ENCODE peak calls at places on chromosomes 2 and 18, in nine cellular contexts. I is type B pancreatic cell, X is cardiac muscle cell, D is HFFc6, W is posterior cingulate gyrus, R is adipocyte, L is lung, O is IMR-90, U is left cardiac atrium. B is an unnamed sample.

GRCh38 chr18:58338961-58339722 is 289.7 kb downstream of the ALPK2 start:
- DNase-seq in I (no peak), X (peak; percentile 66), D (no peak), W (no peak), R (no peak), L (no peak), O (peak; percentile 56), U (peak; percentile 36), B (peak; percentile 36)

GRCh38 chr2:215409331-215410127 is 26.3 kb downstream of the FN1 start:
- DNase-seq in I (no peak), X (no peak), D (no peak), W (no peak), R (no peak), L (no peak), O (peak; percentile 57), U (no peak), B (no peak)

GRCh38 chr2:164719996-164720941 is 99.0 kb upstream of the GRB14 start:
- DNase-seq in I (no peak), X (peak; percentile 77), D (peak; percentile 48), W (no peak), R (peak; percentile 46), L (no peak), O (peak; percentile 14), U (no peak), B (peak; percentile 46)

GRCh38 chr18:48862116-48862515 is 88.6 kb downstream of the SMAD7 start:
- DNase-seq in I (no peak), X (no peak), D (no peak), W (peak; percentile 59), R (no peak), L (no peak), O (no peak), U (peak; percentile 20), B (no peak)

GRCh38 chr2:238790877-238791276 is 57.0 kb upstream of the TWIST2 start:
- DNase-seq in I (no peak), X (peak; percentile 18), D (peak; percentile 13), W (no peak), R (no peak), L (no peak), O (no peak), U (no peak), B (peak; percentile 57)

GRCh38 chr2:148930046-148930775 is 55.2 kb downstream of the KIF5C start:
- DNase-seq in I (no peak), X (peak; percentile 31), D (no peak), W (no peak), R (peak; percentile 46), L (no peak), O (no peak), U (no peak), B (no peak)

GRCh38 chr2:52220393-52220792 is 1188.5 kb upstream of the NRXN1 start:
- DNase-seq in I (no peak), X (peak; percentile 2), D (no peak), W (no peak), R (no peak), L (peak; percentile 46), O (no peak), U (no peak), B (no peak)

GRCh38 chr2:190879474-190880373 is 897 bp upstream of the GLS start:
- DNase-seq in I (no peak), X (peak; percentile 63), D (peak; percentile 35), W (no peak), R (peak; percentile 86), L (no peak), O (no peak), U (no peak), B (no peak)

GRCh38 chr2:238418999-238419546 is 7.7 kb upstream of the ASB1 start:
- DNase-seq in I (no peak), X (no peak), D (no peak), W (no peak), R (no peak), L (no peak), O (peak; percentile 60), U (no peak), B (peak; percentile 33)

GRCh38 chr2:146867472-146867986 is 977.3 kb upstream of the ACVR2A start:
- DNase-seq in I (no peak), X (no peak), D (no peak), W (no peak), R (no peak), L (no peak), O (no peak), U (no peak), B (no peak)

GRCh38 chr2:222823183-222823915 is 37.5 kb upstream of the ACSL3 start:
- DNase-seq in I (no peak), X (no peak), D (no peak), W (no peak), R (no peak), L (no peak), O (no peak), U (no peak), B (no peak)

GRCh38 chr2:120324926-120325325 is 21.0 kb upstream of the INHBB start:
- DNase-seq in I (no peak), X (no peak), D (no peak), W (no peak), R (no peak), L (no peak), O (no peak), U (no peak), B (no peak)

GRCh38 chr2:62398295-62398855 is 107.6 kb downstream of the TMEM17 start:
- DNase-seq in I (no peak), X (no peak), D (no peak), W (no peak), R (no peak), L (no peak), O (no peak), U (no peak), B (no peak)

GRCh38 chr2:53231908-53232307 is 535.7 kb upstream of the CHAC2 start:
- DNase-seq in I (no peak), X (no peak), D (no peak), W (no peak), R (no peak), L (no peak), O (no peak), U (no peak), B (no peak)

GRCh38 chr2:16174693-16175045 is 234.3 kb downstream of the MYCN start:
- DNase-seq in I (no peak), X (no peak), D (no peak), W (no peak), R (no peak), L (no peak), O (no peak), U (no peak), B (no peak)

GRCh38 chr2:171798156-171798815 is 95.8 kb downstream of the SLC25A12 start:
- DNase-seq in I (no peak), X (peak; percentile 37), D (peak; percentile 66), W (no peak), R (peak; percentile 61), L (no peak), O (peak; percentile 74), U (no peak), B (peak; percentile 53)

GRCh38 chr2:29130295-29130694 is 15.1 kb downstream of the CLIP4 start:
- DNase-seq in I (no peak), X (peak; percentile 85), D (peak; percentile 77), W (no peak), R (peak; percentile 83), L (no peak), O (peak; percentile 91), U (peak; percentile 23), B (peak; percentile 76)

GRCh38 chr18:3703732-3704176 is 253.8 kb downstream of the TGIF1 start:
- DNase-seq in I (no peak), X (peak; percentile 84), D (peak; percentile 57), W (peak; percentile 59), R (peak; percentile 67), L (peak; percentile 52), O (peak; percentile 73), U (peak; percentile 63), B (peak; percentile 71)

GRCh38 chr18:12657048-12657848 is 659 bp downstream of the SPIRE1 start:
- DNase-seq in I (peak; percentile 70), X (peak; percentile 59), D (peak; percentile 13), W (peak; percentile 61), R (peak; percentile 85), L (peak; percentile 34), O (peak; percentile 48), U (peak; percentile 65), B (peak; percentile 56)

GRCh38 chr18:11389281-11389680 is 220.1 kb upstream of the SLC35G4 start:
- DNase-seq in I (no peak), X (no peak), D (no peak), W (no peak), R (no peak), L (no peak), O (no peak), U (no peak), B (no peak)

GRCh38 chr2:231058761-231059550 is 2.3 kb downstream of the PSMD1 start:
- DNase-seq in I (no peak), X (peak; percentile 13), D (peak; percentile 56), W (no peak), R (no peak), L (no peak), O (peak; percentile 22), U (no peak), B (no peak)

GRCh38 chr2:33321236-33321731 is 155.2 kb upstream of the RASGRP3 start:
- DNase-seq in I (no peak), X (peak; percentile 42), D (peak; percentile 76), W (no peak), R (peak; percentile 85), L (no peak), O (peak; percentile 77), U (no peak), B (peak; percentile 78)

GRCh38 chr2:145815933-145816332 is 1296.0 kb upstream of the ZEB2 start:
- DNase-seq in I (no peak), X (no peak), D (no peak), W (no peak), R (no peak), L (no peak), O (no peak), U (no peak), B (peak; percentile 7)

GRCh38 chr2:177754476-177754873 is 318.1 kb downstream of the PDE11A start:
- DNase-seq in I (no peak), X (peak; percentile 63), D (no peak), W (no peak), R (no peak), L (no peak), O (no peak), U (no peak), B (no peak)

GRCh38 chr2:218999881-219000568 is 6.8 kb upstream of the CRYBA2 start:
- DNase-seq in I (no peak), X (no peak), D (no peak), W (no peak), R (no peak), L (no peak), O (no peak), U (no peak), B (no peak)

GRCh38 chr2:101442042-101442666 is 32.8 kb downstream of the RFX8 start:
- DNase-seq in I (no peak), X (peak; percentile 75), D (peak; percentile 53), W (no peak), R (peak; percentile 29), L (no peak), O (peak; percentile 63), U (no peak), B (peak; percentile 67)

GRCh38 chr2:189168876-189169499 is 10.6 kb downstream of the COL5A2 start:
- DNase-seq in I (no peak), X (no peak), D (no peak), W (no peak), R (peak; percentile 50), L (no peak), O (no peak), U (no peak), B (no peak)

GRCh38 chr2:9336534-9337354 is 86.6 kb downstream of the ITGB1BP1 start:
- DNase-seq in I (no peak), X (peak; percentile 94), D (peak; percentile 84), W (no peak), R (peak; percentile 96), L (peak; percentile 65), O (peak; percentile 97), U (peak; percentile 58), B (peak; percentile 84)

GRCh38 chr2:57516740-57517340 is 529.8 kb upstream of the VRK2 start:
- DNase-seq in I (no peak), X (peak; percentile 62), D (peak; percentile 58), W (no peak), R (peak; percentile 79), L (no peak), O (peak; percentile 47), U (no peak), B (peak; percentile 54)

GRCh38 chr2:61233581-61233980 is 71.6 kb downstream of the C2orf74 start:
- DNase-seq in I (no peak), X (no peak), D (no peak), W (no peak), R (no peak), L (no peak), O (no peak), U (no peak), B (peak; percentile 7)

GRCh38 chr2:188365058-188365641 is 73.5 kb downstream of the GULP1 start:
- DNase-seq in I (no peak), X (no peak), D (no peak), W (no peak), R (no peak), L (no peak), O (no peak), U (no peak), B (no peak)